ENCODE peak calls at places on chromosomes 7 and 10, in nine cellular contexts. A is IMR-90, K is uterus, M is prostate gland, V is ovary, J is body of pancreas, R is esophagus squamous epithelium, D is suprapubic skin, P is stomach. Z is an unnamed sample.

GRCh38 chr7:138233189-138233588 is 156.9 kb downstream of the AKR1D1 start:
- DNase-seq in A (no peak), K (no peak), M (no peak), V (no peak), J (no peak), R (no peak), D (no peak), P (peak), Z (no peak)

GRCh38 chr7:130910949-130911944 is 177.2 kb upstream of the KLF14 start:
- DNase-seq in A (peak), K (no peak), M (no peak), V (no peak), J (no peak), R (no peak), D (no peak), P (no peak), Z (no peak)

GRCh38 chr7:139767561-139767982 is 10.2 kb downstream of the HIPK2 start:
- DNase-seq in A (no peak), K (no peak), M (no peak), V (no peak), J (no peak), R (no peak), D (no peak), P (no peak), Z (no peak)

GRCh38 chr7:151381333-151382078 is 28.3 kb downstream of the WDR86 start:
- DNase-seq in A (no peak), K (no peak), M (no peak), V (no peak), J (no peak), R (no peak), D (peak), P (peak), Z (no peak)

GRCh38 chr10:44922826-44923545 is 11.8 kb downstream of the TMEM72 start:
- DNase-seq in A (no peak), K (no peak), M (no peak), V (no peak), J (no peak), R (no peak), D (peak), P (no peak), Z (no peak)

GRCh38 chr7:21354284-21354683 is 73.6 kb upstream of the SP4 start:
- DNase-seq in A (no peak), K (no peak), M (no peak), V (no peak), J (no peak), R (no peak), D (no peak), P (no peak), Z (no peak)

GRCh38 chr7:4873071-4873944 is 10.2 kb downstream of the RADIL start:
- DNase-seq in A (no peak), K (no peak), M (no peak), V (no peak), J (no peak), R (no peak), D (no peak), P (no peak), Z (no peak)

GRCh38 chr7:36032362-36032818 is 120.7 kb upstream of the EEPD1 start:
- DNase-seq in A (peak), K (no peak), M (peak), V (no peak), J (no peak), R (no peak), D (no peak), P (no peak), Z (no peak)

GRCh38 chr7:2003931-2004812 is 228.6 kb downstream of the MAD1L1 start:
- DNase-seq in A (no peak), K (peak), M (no peak), V (peak), J (no peak), R (no peak), D (peak), P (no peak), Z (no peak)

GRCh38 chr7:149598721-149599308 is 101.2 kb upstream of the ZNF746 start:
- DNase-seq in A (peak), K (no peak), M (peak), V (no peak), J (peak), R (no peak), D (no peak), P (no peak), Z (no peak)

GRCh38 chr7:131745645-131746248 is 189.3 kb upstream of the PODXL start:
- DNase-seq in A (peak), K (no peak), M (no peak), V (no peak), J (peak), R (no peak), D (no peak), P (no peak), Z (no peak)

GRCh38 chr7:26201261-26202018 is at the start of gene CBX3:
- DNase-seq in A (peak), K (peak), M (peak), V (peak), J (peak), R (peak), D (peak), P (peak), Z (peak)

GRCh38 chr7:158015403-158016116 is 572.1 kb downstream of the PTPRN2 start:
- DNase-seq in A (no peak), K (no peak), M (no peak), V (no peak), J (no peak), R (no peak), D (peak), P (peak), Z (no peak)

GRCh38 chr10:72331575-72332422 is 22.9 kb downstream of the DNAJB12 start:
- DNase-seq in A (peak), K (peak), M (peak), V (peak), J (peak), R (peak), D (no peak), P (peak), Z (peak)

GRCh38 chr7:150329331-150330106 is 6.2 kb upstream of the ACTR3C start:
- DNase-seq in A (no peak), K (no peak), M (no peak), V (no peak), J (peak), R (no peak), D (no peak), P (no peak), Z (no peak)

GRCh38 chr7:132451161-132451560 is 125.1 kb downstream of the PLXNA4 start:
- DNase-seq in A (no peak), K (no peak), M (no peak), V (no peak), J (no peak), R (no peak), D (no peak), P (no peak), Z (no peak)

DNA sequence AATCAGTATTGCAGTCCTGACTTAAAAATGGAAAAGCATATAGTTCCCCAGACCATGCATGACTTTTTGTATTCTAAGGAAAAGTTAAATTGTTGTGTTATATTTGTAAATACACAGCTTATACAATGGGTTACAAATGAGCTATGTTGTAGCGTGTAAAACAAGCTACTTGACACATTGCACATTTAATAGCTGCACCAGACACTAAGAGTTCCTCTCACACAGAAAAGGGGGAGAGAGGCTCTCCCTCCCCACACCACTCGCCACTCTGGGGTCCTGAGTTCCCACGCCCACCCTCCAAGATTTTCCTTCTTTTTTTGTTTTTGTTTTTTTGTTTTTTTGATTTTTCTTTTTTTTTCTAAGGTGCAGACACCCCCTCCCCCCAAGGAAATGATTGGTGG is 6.3 kb downstream of the KLF6 start:
- DNase-seq in A (peak), K (no peak), M (no peak), V (no peak), J (no peak), R (no peak), D (no peak), P (no peak), Z (no peak)
- TF ChIP-seq POLR2A in A (no peak), K (no peak), M (no peak), V (no peak), J (peak), R (no peak), D (no peak), P (no peak), Z (no peak)

DNA sequence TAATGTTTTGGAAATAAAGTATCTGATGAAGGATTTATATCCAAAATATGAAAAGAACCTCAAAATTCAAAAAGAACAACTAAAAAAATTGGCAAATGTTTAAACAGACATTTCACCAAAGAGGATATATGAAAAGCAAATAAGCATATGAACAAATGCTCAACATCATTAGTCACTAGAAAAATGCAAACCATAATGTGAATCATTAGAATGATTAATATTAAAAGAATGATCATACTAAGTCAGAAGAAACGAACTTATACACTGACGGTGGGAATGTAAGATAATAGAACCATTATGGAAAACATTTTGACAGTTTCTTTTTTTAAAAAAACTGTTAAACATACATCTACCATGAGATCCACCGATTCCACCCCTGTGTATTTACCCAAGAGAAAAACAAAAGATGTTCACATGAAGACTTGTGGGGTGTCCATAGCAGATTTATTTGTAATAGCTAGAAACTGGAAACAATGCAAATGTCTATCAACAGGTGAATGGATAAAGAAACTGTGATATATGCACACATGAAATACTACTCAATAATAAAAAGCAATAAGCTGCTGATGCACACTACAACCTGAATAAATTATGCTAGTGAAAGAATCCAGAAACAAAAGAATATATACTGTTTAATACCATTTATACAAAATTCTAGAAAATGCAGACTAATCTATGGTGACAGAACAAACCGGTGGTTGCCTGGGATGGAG is 35.7 kb downstream of the PRKG1 start:
- DNase-seq in A (peak), K (no peak), M (no peak), V (no peak), J (no peak), R (no peak), D (no peak), P (no peak), Z (no peak)
- H3K27ac ChIP-seq in A (no peak), K (no peak), M (no peak), V (no peak), J (no peak), R (no peak), D (no peak), P (no peak), Z (no peak)

GRCh38 chr10:114824396-114824795 is 2.8 kb downstream of the FHIP2A start:
- DNase-seq in A (peak), K (no peak), M (no peak), V (no peak), J (no peak), R (no peak), D (no peak), P (no peak), Z (no peak)

GRCh38 chr10:114822771-114823463 is 1.3 kb downstream of the FHIP2A start:
- DNase-seq in A (peak), K (no peak), M (no peak), V (no peak), J (no peak), R (no peak), D (no peak), P (no peak), Z (no peak)

GRCh38 chr10:114821293-114821914 is at the start of gene FHIP2A:
- DNase-seq in A (peak), K (peak), M (peak), V (peak), J (peak), R (peak), D (peak), P (peak), Z (peak)

GRCh38 chr10:114819313-114819712 is 2.3 kb upstream of the FHIP2A start:
- DNase-seq in A (no peak), K (no peak), M (no peak), V (no peak), J (no peak), R (no peak), D (no peak), P (no peak), Z (no peak)

GRCh38 chr10:114821915-114822770 is 563 bp downstream of the FHIP2A start:
- DNase-seq in A (peak), K (peak), M (peak), V (peak), J (peak), R (no peak), D (peak), P (peak), Z (no peak)
- TF ChIP-seq POLR2A in A (peak), K (no peak), M (no peak), V (no peak), J (no peak), R (no peak), D (no peak), P (no peak), Z (no peak)

GRCh38 chr10:129465796-129466702 is 992 bp upstream of the MGMT start:
- DNase-seq in A (no peak), K (no peak), M (no peak), V (no peak), J (no peak), R (no peak), D (no peak), P (no peak), Z (no peak)
- H3K27ac ChIP-seq in A (peak), K (peak), M (peak), V (peak), J (peak), R (peak), D (peak), P (peak), Z (peak)